ENCODE peak calls at places on chromosomes 6 and 20, in four cellular contexts. One of them, this sample, is unnamed.

GRCh38 chr6:89284081-89284480 is 31.0 kb downstream of the GABRR2 start:
- DNase-seq in CD8-positive, alpha-beta T cell: no peak
- DNase-seq in tibial nerve: no peak
- DNase-seq in ascending aorta: no peak
- DNase-seq in this sample: no peak

GRCh38 chr6:26195924-26196845 is 109.0 kb downstream of the HFE start:
- DNase-seq in CD8-positive, alpha-beta T cell: no peak
- DNase-seq in tibial nerve: no peak
- DNase-seq in ascending aorta: no peak
- DNase-seq in this sample: no peak

GRCh38 chr6:63458480-63459115 is 113.7 kb upstream of the LOC128125822 start:
- DNase-seq in CD8-positive, alpha-beta T cell: no peak
- DNase-seq in tibial nerve: no peak
- DNase-seq in ascending aorta: no peak
- DNase-seq in this sample: peak; percentile 13

GRCh38 chr6:125570546-125570945 is 178.9 kb upstream of the HEY2 start:
- DNase-seq in CD8-positive, alpha-beta T cell: no peak
- DNase-seq in tibial nerve: no peak
- DNase-seq in ascending aorta: no peak
- DNase-seq in this sample: no peak

GRCh38 chr6:105174512-105174911 is 5.3 kb downstream of the POPDC3 start:
- DNase-seq in CD8-positive, alpha-beta T cell: no peak
- DNase-seq in tibial nerve: no peak
- DNase-seq in ascending aorta: no peak
- DNase-seq in this sample: peak; percentile 82

GRCh38 chr6:50826803-50827202 is 8.1 kb downstream of the TFAP2B start:
- DNase-seq in CD8-positive, alpha-beta T cell: no peak
- DNase-seq in tibial nerve: no peak
- DNase-seq in ascending aorta: no peak
- DNase-seq in this sample: no peak

GRCh38 chr6:83908813-83909212 is 49.3 kb downstream of the CYB5R4 start:
- DNase-seq in CD8-positive, alpha-beta T cell: no peak
- DNase-seq in tibial nerve: no peak
- DNase-seq in ascending aorta: no peak
- DNase-seq in this sample: peak; percentile 49

GRCh38 chr20:33470457-33470856 is 19.4 kb upstream of the CBFA2T2 start:
- DNase-seq in CD8-positive, alpha-beta T cell: no peak
- DNase-seq in tibial nerve: no peak
- DNase-seq in ascending aorta: no peak
- DNase-seq in this sample: no peak

GRCh38 chr6:76814496-76815458 is 648.5 kb downstream of the HTR1B start:
- DNase-seq in CD8-positive, alpha-beta T cell: no peak
- DNase-seq in tibial nerve: no peak
- DNase-seq in ascending aorta: no peak
- DNase-seq in this sample: no peak

GRCh38 chr6:157527471-157527907 is 146.5 kb downstream of the ZDHHC14 start:
- DNase-seq in CD8-positive, alpha-beta T cell: no peak
- DNase-seq in tibial nerve: no peak
- DNase-seq in ascending aorta: no peak
- DNase-seq in this sample: no peak

GRCh38 chr6:138601128-138601527 is 101.8 kb upstream of the NHSL1 start:
- DNase-seq in CD8-positive, alpha-beta T cell: no peak
- DNase-seq in tibial nerve: no peak
- DNase-seq in ascending aorta: no peak
- DNase-seq in this sample: peak; percentile 26

GRCh38 chr20:57509665-57510237 is 15.2 kb downstream of the CTCFL start:
- DNase-seq in CD8-positive, alpha-beta T cell: no peak
- DNase-seq in tibial nerve: no peak
- DNase-seq in ascending aorta: no peak
- DNase-seq in this sample: peak; percentile 9

GRCh38 chr6:99348823-99349619 is 453 bp downstream of the FAXC start:
- DNase-seq in CD8-positive, alpha-beta T cell: no peak
- DNase-seq in tibial nerve: no peak
- DNase-seq in ascending aorta: no peak
- DNase-seq in this sample: no peak

GRCh38 chr6:138977242-138977641 is 10.8 kb downstream of the REPS1 start:
- DNase-seq in CD8-positive, alpha-beta T cell: no peak
- DNase-seq in tibial nerve: no peak
- DNase-seq in ascending aorta: no peak
- DNase-seq in this sample: no peak

GRCh38 chr20:33062750-33063149 is 9.0 kb downstream of the BPIFB3 start:
- DNase-seq in CD8-positive, alpha-beta T cell: no peak
- DNase-seq in tibial nerve: no peak
- DNase-seq in ascending aorta: no peak
- DNase-seq in this sample: no peak

GRCh38 chr6:129094147-129094546 is 211.2 kb downstream of the LAMA2 start:
- DNase-seq in CD8-positive, alpha-beta T cell: no peak
- DNase-seq in tibial nerve: no peak
- DNase-seq in ascending aorta: no peak
- DNase-seq in this sample: no peak

GRCh38 chr20:10927936-10928860 is 254.4 kb upstream of the JAG1 start:
- DNase-seq in CD8-positive, alpha-beta T cell: no peak
- DNase-seq in tibial nerve: no peak
- DNase-seq in ascending aorta: no peak
- DNase-seq in this sample: no peak

GRCh38 chr20:60984666-60985065 is 267.4 kb upstream of the CDH4 start:
- DNase-seq in CD8-positive, alpha-beta T cell: no peak
- DNase-seq in tibial nerve: no peak
- DNase-seq in ascending aorta: no peak
- DNase-seq in this sample: no peak

GRCh38 chr6:25301358-25301757 is 22.2 kb downstream of the CARMIL1 start:
- DNase-seq in CD8-positive, alpha-beta T cell: no peak
- DNase-seq in tibial nerve: no peak
- DNase-seq in ascending aorta: no peak
- DNase-seq in this sample: no peak

GRCh38 chr6:77089776-77090175 is 373.5 kb downstream of the HTR1B start:
- DNase-seq in CD8-positive, alpha-beta T cell: no peak
- DNase-seq in tibial nerve: no peak
- DNase-seq in ascending aorta: no peak
- DNase-seq in this sample: peak; percentile 86

GRCh38 chr6:144895890-144896289 is 610.8 kb downstream of the UTRN start:
- DNase-seq in CD8-positive, alpha-beta T cell: no peak
- DNase-seq in tibial nerve: no peak
- DNase-seq in ascending aorta: no peak
- DNase-seq in this sample: no peak

GRCh38 chr20:52379723-52380336 is 188.3 kb upstream of the ZFP64 start:
- DNase-seq in CD8-positive, alpha-beta T cell: no peak
- DNase-seq in tibial nerve: no peak
- DNase-seq in ascending aorta: no peak
- DNase-seq in this sample: peak; percentile 10

GRCh38 chr20:29443819-29444218 is 1813.6 kb upstream of the DEFB115 start:
- DNase-seq in CD8-positive, alpha-beta T cell: no peak
- DNase-seq in tibial nerve: no peak
- DNase-seq in ascending aorta: no peak
- DNase-seq in this sample: peak; percentile 26

GRCh38 chr20:9417665-9418064 is 96.7 kb upstream of the LAMP5 start:
- DNase-seq in CD8-positive, alpha-beta T cell: no peak
- DNase-seq in tibial nerve: no peak
- DNase-seq in ascending aorta: no peak
- DNase-seq in this sample: peak; percentile 95

GRCh38 chr6:105345506-105345905 is 57.4 kb downstream of the PREP start:
- DNase-seq in CD8-positive, alpha-beta T cell: no peak
- DNase-seq in tibial nerve: no peak
- DNase-seq in ascending aorta: no peak
- DNase-seq in this sample: peak; percentile 53

GRCh38 chr20:46070215-46070910 is 19.4 kb downstream of the NCOA5 start:
- DNase-seq in CD8-positive, alpha-beta T cell: no peak
- DNase-seq in tibial nerve: no peak
- DNase-seq in ascending aorta: no peak
- DNase-seq in this sample: no peak

GRCh38 chr20:37902504-37903313 is at the start of gene VSTM2L:
- DNase-seq in CD8-positive, alpha-beta T cell: no peak
- DNase-seq in tibial nerve: no peak
- DNase-seq in ascending aorta: no peak
- DNase-seq in this sample: peak; percentile 28

GRCh38 chr20:59018817-59019216 is 412 bp upstream of the TUBB1 start:
- DNase-seq in CD8-positive, alpha-beta T cell: no peak
- DNase-seq in tibial nerve: no peak
- DNase-seq in ascending aorta: no peak
- DNase-seq in this sample: no peak

GRCh38 chr20:31602779-31603441 is 2.2 kb upstream of the ID1 start:
- DNase-seq in CD8-positive, alpha-beta T cell: no peak
- DNase-seq in tibial nerve: no peak
- DNase-seq in ascending aorta: no peak
- DNase-seq in this sample: peak; percentile 88

GRCh38 chr6:101832371-101832770 is 438.9 kb downstream of the GRIK2 start:
- DNase-seq in CD8-positive, alpha-beta T cell: no peak
- DNase-seq in tibial nerve: no peak
- DNase-seq in ascending aorta: no peak
- DNase-seq in this sample: no peak

GRCh38 chr20:11195899-11196558 is 522.2 kb upstream of the JAG1 start:
- DNase-seq in CD8-positive, alpha-beta T cell: no peak
- DNase-seq in tibial nerve: no peak
- DNase-seq in ascending aorta: no peak
- DNase-seq in this sample: peak; percentile 92

GRCh38 chr6:84046755-84047154 is 13.2 kb downstream of the MRAP2 start:
- DNase-seq in CD8-positive, alpha-beta T cell: no peak
- DNase-seq in tibial nerve: no peak
- DNase-seq in ascending aorta: no peak
- DNase-seq in this sample: no peak

GRCh38 chr20:23138682-23139081 is 52.6 kb upstream of the CD93 start:
- DNase-seq in CD8-positive, alpha-beta T cell: no peak
- DNase-seq in tibial nerve: no peak
- DNase-seq in ascending aorta: no peak
- DNase-seq in this sample: no peak

GRCh38 chr20:14062786-14063185 is 67.5 kb downstream of the MACROD2 start:
- DNase-seq in CD8-positive, alpha-beta T cell: no peak
- DNase-seq in tibial nerve: no peak
- DNase-seq in ascending aorta: no peak
- DNase-seq in this sample: peak; percentile 26

GRCh38 chr20:14065774-14066173 is 70.5 kb downstream of the MACROD2 start:
- DNase-seq in CD8-positive, alpha-beta T cell: no peak
- DNase-seq in tibial nerve: no peak
- DNase-seq in ascending aorta: no peak
- DNase-seq in this sample: no peak

GRCh38 chr20:14064921-14065320 is 69.6 kb downstream of the MACROD2 start:
- DNase-seq in CD8-positive, alpha-beta T cell: no peak
- DNase-seq in tibial nerve: no peak
- DNase-seq in ascending aorta: no peak
- DNase-seq in this sample: no peak

GRCh38 chr20:14064333-14064732 is 69.0 kb downstream of the MACROD2 start:
- DNase-seq in CD8-positive, alpha-beta T cell: no peak
- DNase-seq in tibial nerve: no peak
- DNase-seq in ascending aorta: no peak
- DNase-seq in this sample: no peak

DNA sequence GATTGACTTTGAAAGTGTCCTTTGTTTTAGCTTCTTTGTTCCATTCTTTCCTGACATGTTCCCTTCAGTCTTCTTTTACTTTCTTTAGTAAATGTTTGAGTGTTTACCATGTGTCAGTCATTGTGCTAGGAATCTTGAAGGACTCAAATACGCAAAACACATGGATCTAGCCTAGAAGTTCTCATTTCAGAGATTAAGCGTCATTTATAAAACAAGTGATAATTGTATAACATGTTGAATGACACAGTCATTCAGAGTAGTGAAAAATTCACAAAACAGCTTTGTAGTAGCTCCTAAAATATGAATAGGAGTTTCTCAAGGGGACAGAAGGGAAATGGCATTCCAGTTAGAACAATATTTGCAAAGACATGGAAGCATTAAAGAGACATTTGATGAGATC is 66.9 kb downstream of the MACROD2 start:
- DNase-seq in CD8-positive, alpha-beta T cell: no peak
- DNase-seq in tibial nerve: no peak
- DNase-seq in ascending aorta: no peak
- DNase-seq in this sample: no peak
- H3K27me3 ChIP-seq in CD8-positive, alpha-beta T cell: no peaks in the 10 kb centered on the region
- H3K27me3 ChIP-seq in tibial nerve: no peaks in the 10 kb centered on the region
- H3K27me3 ChIP-seq in ascending aorta: no peaks in the 10 kb centered on the region
- H3K27me3 ChIP-seq in this sample: no peaks in the 10 kb centered on the region

GRCh38 chr6:107231243-107231642 is 115.9 kb upstream of the BEND3 start:
- DNase-seq in CD8-positive, alpha-beta T cell: no peak
- DNase-seq in tibial nerve: no peak
- DNase-seq in ascending aorta: no peak
- DNase-seq in this sample: no peak

GRCh38 chr6:107237992-107238660 is 122.8 kb upstream of the BEND3 start:
- DNase-seq in CD8-positive, alpha-beta T cell: no peak
- DNase-seq in tibial nerve: no peak
- DNase-seq in ascending aorta: no peak
- DNase-seq in this sample: peak; percentile 77

GRCh38 chr6:107235007-107235406 is 119.7 kb upstream of the BEND3 start:
- DNase-seq in CD8-positive, alpha-beta T cell: no peak
- DNase-seq in tibial nerve: no peak
- DNase-seq in ascending aorta: no peak
- DNase-seq in this sample: no peak

GRCh38 chr6:107230448-107230847 is 115.1 kb upstream of the BEND3 start:
- DNase-seq in CD8-positive, alpha-beta T cell: no peak
- DNase-seq in tibial nerve: no peak
- DNase-seq in ascending aorta: no peak
- DNase-seq in this sample: peak; percentile 32

GRCh38 chr6:107235521-107235920 is 120.2 kb upstream of the BEND3 start:
- DNase-seq in CD8-positive, alpha-beta T cell: no peak
- DNase-seq in tibial nerve: no peak
- DNase-seq in ascending aorta: no peak
- DNase-seq in this sample: no peak
- H3K4me3 ChIP-seq in CD8-positive, alpha-beta T cell: no peak overlapping the region
- H3K4me3 ChIP-seq in tibial nerve: no peak overlapping the region
- H3K4me3 ChIP-seq in ascending aorta: no peak overlapping the region
- H3K4me3 ChIP-seq in this sample: no peak overlapping the region

GRCh38 chr6:39228992-39229767 is at the start of gene KCNK5:
- DNase-seq in CD8-positive, alpha-beta T cell: peak; percentile 44
- DNase-seq in tibial nerve: peak; percentile 70
- DNase-seq in ascending aorta: no peak
- DNase-seq in this sample: peak; percentile 46
- TF ChIP-seq CTCF in CD8-positive, alpha-beta T cell: no peak
- TF ChIP-seq CTCF in tibial nerve: peak; percentile 80
- TF ChIP-seq CTCF in ascending aorta: peak; percentile 36
- TF ChIP-seq CTCF in this sample: peak; percentile 76

DNA sequence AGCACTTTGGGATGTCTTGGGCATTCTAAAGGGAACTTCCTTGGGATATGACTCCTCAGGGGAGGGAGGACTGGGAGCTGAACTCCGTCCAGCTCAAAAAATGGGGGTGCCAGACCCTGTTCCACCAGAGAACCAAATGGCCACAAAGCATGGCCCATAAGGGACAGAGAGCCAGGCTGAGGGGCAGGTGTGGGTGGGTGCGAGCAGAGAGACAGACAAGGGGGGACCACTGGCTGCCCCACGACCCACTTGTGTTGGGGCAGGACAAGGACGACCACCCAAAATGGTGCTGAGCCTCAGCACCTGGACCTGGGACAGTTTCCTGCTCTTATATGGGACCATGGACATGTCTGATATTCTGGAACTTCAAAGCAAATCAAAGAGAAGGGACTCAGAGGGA is 148.2 kb upstream of the MLN start:
- DNase-seq in CD8-positive, alpha-beta T cell: no peak
- DNase-seq in tibial nerve: no peak
- DNase-seq in ascending aorta: no peak
- DNase-seq in this sample: no peak
- H3K27me3 ChIP-seq in CD8-positive, alpha-beta T cell: no peaks in the 10 kb centered on the region
- H3K27me3 ChIP-seq in tibial nerve: no peaks in the 10 kb centered on the region
- H3K27me3 ChIP-seq in ascending aorta: no peaks in the 10 kb centered on the region
- H3K27me3 ChIP-seq in this sample: no peaks in the 10 kb centered on the region

GRCh38 chr20:5065489-5066383 is 54.0 kb downstream of the PCNA start:
- DNase-seq in CD8-positive, alpha-beta T cell: no peak
- DNase-seq in tibial nerve: no peak
- DNase-seq in ascending aorta: peak; percentile 86
- DNase-seq in this sample: peak; percentile 98
- H3K4me3 ChIP-seq in CD8-positive, alpha-beta T cell: no peak overlapping the region
- H3K4me3 ChIP-seq in tibial nerve: no peak overlapping the region
- H3K4me3 ChIP-seq in ascending aorta: no peak overlapping the region
- H3K4me3 ChIP-seq in this sample: no peak overlapping the region